ENCODE peak calls at places on chromosomes 5 and 9, in six cellular contexts. Y is heart left ventricle, O is stomach, P is testis, E is left lung, B is GM12878. G is an unnamed sample. For H3K4me1, the result is how much of the 10 kb centered on the place peaks cover.

GRCh38 chr9:131304676-131305366 is 15.3 kb downstream of the PLPP7 start:
- DNase-seq in P (no peak), B (no peak), O (no peak), Y (no peak), E (no peak), G (no peak)

GRCh38 chr5:30324083-30324482 is 869.4 kb upstream of the CDH6 start:
- DNase-seq in Y (no peak), B (no peak), O (no peak), P (no peak), E (no peak), G (no peak)

GRCh38 chr9:121926417-121926816 is 166.7 kb downstream of the TTLL11 start:
- DNase-seq in E (no peak), Y (no peak), P (no peak), B (no peak), O (no peak), G (no peak)

GRCh38 chr5:139704748-139705147 is 56.6 kb downstream of the CXXC5 start:
- DNase-seq in Y (no peak), B (no peak), E (no peak), O (no peak), P (no peak), G (no peak)

GRCh38 chr9:129751841-129752801 is 721 bp downstream of the PTGES start:
- DNase-seq in Y (no peak), P (no peak), E (no peak), B (no peak), O (peak), G (peak)

GRCh38 chr5:137635521-137635921 is 100.4 kb downstream of the KLHL3 start:
- DNase-seq in O (no peak), Y (no peak), B (no peak), P (no peak), E (no peak), G (no peak)

GRCh38 chr5:134020188-134020587 is 15.4 kb upstream of the VDAC1 start:
- DNase-seq in O (peak), E (no peak), B (no peak), P (no peak), Y (no peak), G (no peak)

GRCh38 chr9:81969971-81970370 is 18.6 kb upstream of the SPATA31D1 start:
- DNase-seq in E (no peak), O (no peak), P (no peak), B (no peak), Y (no peak), G (no peak)

GRCh38 chr9:79955300-79955699 is 383.5 kb downstream of the TLE4 start:
- DNase-seq in O (no peak), E (no peak), Y (no peak), P (no peak), B (no peak), G (peak)
- TF ChIP-seq CTCF in O (no peak), E (peak), Y (peak), P (no peak), B (peak), G (peak)

GRCh38 chr5:1208743-1209551 is 7.6 kb downstream of the SLC6A19 start:
- DNase-seq in E (peak), Y (no peak), O (peak), B (no peak), P (peak), G (no peak)

GRCh38 chr5:1209552-1209852 is 8.1 kb downstream of the SLC6A19 start:
- DNase-seq in Y (no peak), B (no peak), O (no peak), P (no peak), E (no peak), G (no peak)

GRCh38 chr5:1207555-1207954 is 6.2 kb downstream of the SLC6A19 start:
- DNase-seq in P (no peak), B (no peak), O (no peak), Y (no peak), E (no peak), G (no peak)

GRCh38 chr5:1206521-1207412 is 5.4 kb downstream of the SLC6A19 start:
- DNase-seq in O (no peak), E (peak), P (no peak), Y (no peak), B (no peak), G (no peak)

DNA sequence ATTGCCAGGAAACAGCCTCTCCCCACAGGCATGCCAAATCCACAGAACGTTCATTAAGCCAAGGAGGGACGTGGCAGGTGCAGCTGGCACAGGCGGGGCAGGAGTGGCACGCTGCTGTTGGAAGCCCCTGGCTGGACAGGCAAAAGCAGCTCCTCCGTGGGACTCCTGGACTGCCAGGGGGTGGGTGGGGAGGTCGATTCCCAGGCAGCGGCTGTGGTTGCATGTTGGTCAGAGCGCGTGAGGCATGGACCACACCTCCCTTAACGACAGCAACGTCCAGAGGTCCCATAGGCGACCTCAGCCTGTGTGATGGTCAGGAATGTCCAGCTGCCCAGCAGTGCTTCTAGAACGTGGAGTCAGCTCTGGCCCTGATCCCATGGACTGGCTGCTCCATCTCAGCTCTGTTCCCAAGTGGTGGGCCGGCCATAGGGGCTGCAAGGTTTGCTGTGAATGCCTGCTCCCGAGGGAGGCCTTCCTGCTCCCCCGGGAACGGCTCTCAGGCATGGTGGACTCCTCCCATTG is 6.9 kb downstream of the SLC6A19 start:
- DNase-seq in B (no peak), E (peak), Y (no peak), P (no peak), O (no peak), G (no peak)
- H3K4me1 ChIP-seq in B (under half), E (under half), Y (under half), P (under half), O (under half), G (under half)

DNA sequence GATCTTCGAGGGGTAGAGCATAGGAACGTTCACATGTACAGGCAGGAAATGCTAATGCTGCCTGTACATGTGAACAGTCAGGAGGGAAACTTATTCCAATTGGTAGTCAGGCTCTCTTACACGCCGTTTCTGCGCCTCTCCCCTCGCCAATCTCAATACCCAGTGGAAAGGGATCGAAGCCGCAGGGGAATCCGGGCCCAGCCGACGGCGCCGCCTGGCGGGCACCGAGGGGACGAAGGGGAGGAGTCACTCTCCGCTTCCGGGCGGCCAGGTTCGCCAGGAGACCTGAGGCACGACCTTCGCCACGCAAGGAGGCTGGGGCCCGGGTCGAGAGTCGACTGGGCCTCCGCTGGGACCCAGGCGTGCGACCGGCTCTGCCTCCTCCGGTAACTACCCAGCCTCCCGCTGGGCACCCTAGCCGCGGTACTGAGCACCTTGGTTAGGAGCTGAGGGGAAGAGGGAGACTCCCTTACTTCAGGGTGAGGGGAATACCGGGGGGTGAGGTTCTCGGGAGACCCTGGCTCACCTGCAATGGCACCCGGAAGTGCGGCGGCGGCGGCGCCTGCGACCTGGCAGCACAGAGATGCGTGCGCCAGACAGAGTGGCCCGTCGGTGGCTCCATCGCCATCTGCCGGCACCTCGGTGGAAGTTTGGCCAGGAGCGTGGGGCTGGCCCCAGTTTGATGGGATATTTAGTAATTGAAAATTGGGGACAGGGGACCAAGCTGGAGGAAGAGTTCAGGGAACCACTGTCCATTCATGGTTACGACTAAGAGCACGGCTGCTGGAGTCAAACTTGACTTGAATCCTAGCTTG is at the start of gene PIGO:
- DNase-seq in P (peak), O (peak), E (peak), Y (peak), B (no peak), G (peak)
- H3K4me3 ChIP-seq in P (peak), O (peak), E (peak), Y (peak), B (peak), G (peak)

DNA sequence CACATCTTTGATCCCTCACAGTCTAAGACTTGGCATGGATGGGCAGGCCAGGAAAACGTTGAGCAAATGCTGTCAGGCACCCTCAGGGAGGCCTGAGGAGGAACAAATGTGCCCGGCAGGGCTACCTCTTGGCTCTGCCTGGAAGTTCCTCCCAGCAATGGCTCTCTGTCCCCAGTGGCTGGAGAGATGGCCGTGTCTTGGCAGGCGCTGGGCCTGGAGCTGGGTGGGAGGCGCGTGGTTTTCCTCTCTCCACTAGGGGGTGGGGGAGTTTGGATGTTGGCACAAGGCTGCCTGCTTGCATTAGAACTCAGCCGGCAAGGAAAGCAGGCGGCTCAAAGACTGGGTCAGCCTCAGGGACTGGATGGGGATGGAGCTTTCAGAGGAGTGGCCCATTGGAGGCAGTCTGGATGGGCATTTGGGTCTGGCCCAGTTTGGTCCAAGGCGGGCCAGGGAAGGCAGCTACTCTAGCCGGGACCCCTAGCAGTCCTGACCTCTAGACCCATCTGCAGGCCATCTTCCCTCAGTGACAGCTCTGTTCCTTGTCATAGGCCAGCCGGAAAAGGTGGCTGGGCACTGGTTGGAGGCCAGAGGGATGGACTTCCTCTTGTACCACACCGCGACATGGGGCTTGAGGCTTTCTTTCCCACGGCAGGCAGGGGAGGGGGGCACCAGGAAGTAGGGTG is 68.2 kb upstream of the STC2 start:
- DNase-seq in B (no peak), Y (no peak), P (no peak), E (no peak), O (no peak), G (peak)
- TF ChIP-seq CTCF in B (no peak), Y (no peak), P (no peak), E (no peak), O (no peak), G (peak)

DNA sequence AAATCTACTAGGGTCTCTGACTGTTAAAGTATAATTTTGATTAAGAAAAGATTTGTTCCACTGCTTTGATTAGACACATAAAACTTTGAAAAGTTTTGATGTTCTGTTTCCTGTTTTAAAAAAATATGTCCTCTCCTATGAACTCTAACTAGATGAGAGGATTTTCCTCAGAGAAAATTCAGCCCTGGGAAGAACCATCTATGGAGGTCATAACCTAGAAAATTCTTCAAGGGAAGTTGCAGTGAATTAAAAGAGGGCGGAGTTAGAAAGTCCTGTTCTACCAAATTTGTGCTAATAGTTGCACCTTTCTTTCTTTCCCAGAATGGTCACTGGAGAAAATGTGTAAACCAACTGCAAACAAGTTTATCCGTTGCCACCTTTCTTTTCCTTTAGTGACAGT is 27.7 kb downstream of the PIK3R1 start:
- DNase-seq in E (no peak), B (no peak), Y (no peak), P (no peak), O (no peak), G (no peak)
- H3K4me1 ChIP-seq in E (half or more), B (under half), Y (half or more), P (under half), O (under half), G (under half)

GRCh38 chr5:95080456-95080855 is 204.4 kb downstream of the MCTP1 start:
- DNase-seq in Y (no peak), B (no peak), O (no peak), P (no peak), E (no peak), G (no peak)

GRCh38 chr5:95076395-95077165 is 208.3 kb downstream of the MCTP1 start:
- DNase-seq in Y (no peak), B (no peak), P (no peak), E (no peak), O (no peak), G (no peak)

GRCh38 chr5:95078868-95079267 is 206.0 kb downstream of the MCTP1 start:
- DNase-seq in Y (no peak), O (no peak), P (no peak), E (no peak), B (no peak), G (no peak)

GRCh38 chr5:95081500-95082355 is 203.2 kb downstream of the MCTP1 start:
- DNase-seq in Y (peak), O (peak), P (peak), E (peak), B (peak), G (no peak)

DNA sequence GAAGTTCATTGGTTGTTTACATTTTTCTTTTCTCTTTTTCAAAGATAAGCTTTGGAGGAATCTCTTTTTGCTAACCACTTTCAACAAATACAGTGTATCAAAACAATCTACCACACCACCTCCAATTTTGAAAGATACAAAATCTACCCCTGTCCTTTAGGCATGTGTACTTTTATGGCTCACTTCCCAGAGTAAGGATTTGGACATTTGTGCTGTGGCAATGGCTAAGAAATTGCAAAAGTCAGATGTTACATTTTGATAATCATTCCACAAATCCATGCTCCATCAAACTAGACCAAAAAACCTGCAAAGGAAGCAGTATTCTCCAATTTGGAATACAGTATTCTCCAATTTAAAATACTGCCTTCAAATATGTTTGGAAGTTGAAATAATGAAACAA is 204.9 kb downstream of the MCTP1 start:
- DNase-seq in P (no peak), B (no peak), O (no peak), Y (no peak), E (no peak), G (no peak)
- H3K4me3 ChIP-seq in P (no peak), B (peak), O (peak), Y (peak), E (peak), G (no peak)

DNA sequence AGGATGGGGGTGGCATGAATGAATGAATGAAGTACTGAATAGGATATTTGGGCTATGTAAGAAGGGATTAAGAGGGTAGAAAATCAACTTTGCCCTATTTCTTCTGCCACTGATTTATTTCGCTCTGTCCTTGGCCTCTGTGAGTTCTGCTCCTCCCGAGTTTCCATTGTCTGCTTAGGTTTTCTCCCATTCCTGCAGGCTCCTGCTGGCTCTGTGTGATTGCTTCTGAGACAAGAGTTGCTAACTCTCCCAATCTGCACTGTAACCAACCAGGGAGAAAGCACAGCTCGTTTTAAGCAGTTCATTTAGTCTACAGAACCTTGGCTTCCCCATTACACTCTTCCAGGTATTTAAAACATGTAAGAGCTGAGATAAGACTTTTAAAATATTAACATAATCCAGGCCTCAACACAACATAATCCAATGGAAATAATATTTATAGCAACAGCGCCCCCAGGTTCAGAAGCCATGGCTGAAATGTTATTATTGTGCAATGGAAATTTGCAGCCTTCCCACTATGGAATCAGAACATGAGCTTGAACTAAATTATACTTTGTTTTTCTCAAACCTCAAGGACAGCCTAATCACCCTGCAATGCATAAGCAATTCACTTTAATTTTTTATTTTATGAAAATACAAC is 203.5 kb downstream of the ERCC6L2 start:
- DNase-seq in B (no peak), Y (no peak), O (no peak), P (peak), E (no peak), G (no peak)
- TF ChIP-seq CTCF in B (peak), Y (no peak), O (no peak), P (peak), E (peak), G (peak)

DNA sequence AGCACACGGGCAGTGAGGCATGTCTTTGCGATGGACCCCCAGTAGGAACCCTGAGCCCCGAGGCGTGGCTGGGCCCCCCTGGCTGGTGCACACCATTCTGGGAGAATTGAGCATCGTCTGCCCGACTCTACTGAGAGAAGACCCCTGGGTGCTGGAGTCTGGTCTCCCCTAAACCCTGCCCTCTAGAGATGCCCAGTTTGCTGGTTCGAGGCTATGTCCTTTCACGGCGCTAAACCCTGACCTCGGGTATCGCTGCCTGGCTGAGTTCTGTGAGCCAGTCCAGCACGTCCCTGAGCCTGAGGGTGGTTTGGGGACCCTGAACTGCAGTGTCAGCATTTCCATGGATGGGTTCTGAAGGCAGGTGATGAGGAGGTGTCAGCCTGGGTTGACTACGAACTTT is 128.8 kb downstream of the RXRA start:
- DNase-seq in P (no peak), Y (no peak), O (no peak), E (peak), B (no peak), G (no peak)
- H3K4me1 ChIP-seq in P (under half), Y (under half), O (under half), E (under half), B (under half), G (under half)

GRCh38 chr5:88889165-88890069 is 6.4 kb upstream of the MEF2C start:
- DNase-seq in Y (peak), E (peak), P (peak), O (no peak), B (no peak), G (no peak)

GRCh38 chr5:88888799-88889164 is 5.8 kb upstream of the MEF2C start:
- DNase-seq in O (no peak), B (no peak), E (no peak), P (no peak), Y (no peak), G (no peak)

GRCh38 chr5:88892669-88893068 is 9.7 kb upstream of the MEF2C start:
- DNase-seq in O (no peak), E (no peak), Y (no peak), B (no peak), P (no peak), G (no peak)

GRCh38 chr5:88888291-88888690 is 5.3 kb upstream of the MEF2C start:
- DNase-seq in P (no peak), E (no peak), O (no peak), B (no peak), Y (no peak), G (no peak)

GRCh38 chr5:88890070-88890781 is 7.2 kb upstream of the MEF2C start:
- DNase-seq in E (no peak), O (no peak), P (no peak), Y (no peak), B (no peak), G (no peak)
- H3K4me3 ChIP-seq in E (peak), O (peak), P (peak), Y (peak), B (peak), G (no peak)

DNA sequence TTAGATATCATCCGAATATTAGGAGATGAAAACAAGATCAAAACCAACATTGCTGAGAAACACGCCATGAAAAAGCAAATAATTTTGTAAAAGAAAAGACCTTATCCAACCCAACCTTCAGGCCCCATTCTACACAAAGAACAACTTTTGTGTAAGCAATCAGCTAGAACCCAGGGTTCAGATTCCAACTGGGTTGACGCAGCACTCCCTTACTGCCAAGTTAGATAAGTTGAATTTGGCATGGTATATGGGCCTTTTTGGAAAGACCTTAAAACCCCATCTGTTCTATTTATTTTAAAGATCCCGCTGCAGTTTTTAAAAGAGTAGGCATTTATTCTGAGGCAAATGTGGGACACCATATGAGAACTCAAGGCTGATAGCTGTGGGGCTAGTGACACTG is 2033.8 kb upstream of the WWC1 start:
- DNase-seq in B (no peak), P (no peak), O (no peak), E (no peak), Y (no peak), G (no peak)
- TF ChIP-seq CTCF in B (no peak), P (no peak), O (no peak), E (no peak), Y (no peak), G (no peak)

G was measured in BE2C.